ENCODE peak calls at places on chromosomes 13 and 19, in ten cellular contexts. One of them, this sample, is unnamed.

GRCh38 chr19:31351212-31352193 is 2.3 kb upstream of the TSHZ3 start:
- DNase-seq in upper lobe of right lung: peak
- DNase-seq in pancreas: peak
- DNase-seq in ecto neural progenitor cell: peak
- DNase-seq in T-helper 9 cell: no peak
- DNase-seq in WTC11: no peak
- DNase-seq in T-helper 2 cell treated with Interferon-gamma antibody and Interleukin-4, amounts not matched to agents 5 μg/mL and 100 μg/mL, for 36 hours: no peak
- DNase-seq in left ventricle myocardium inferior: peak
- DNase-seq in foreskin fibroblast: peak
- DNase-seq in activated naive CD8-positive, alpha-beta T cell treated with anti-CD3 and anti-CD28 coated beads, Interleukin-2, amount 50 U/mL, for 24 hours: no peak
- DNase-seq in this sample: no peak

GRCh38 chr13:38409771-38410170 is 60.1 kb downstream of the UFM1 start:
- DNase-seq in upper lobe of right lung: no peak
- DNase-seq in T-helper 9 cell: no peak
- DNase-seq in left ventricle myocardium inferior: no peak
- DNase-seq in pancreas: no peak
- DNase-seq in WTC11: no peak
- DNase-seq in foreskin fibroblast: no peak
- DNase-seq in activated naive CD8-positive, alpha-beta T cell treated with anti-CD3 and anti-CD28 coated beads, Interleukin-2, amount 50 U/mL, for 24 hours: no peak
- DNase-seq in ecto neural progenitor cell: no peak
- DNase-seq in T-helper 2 cell treated with Interferon-gamma antibody and Interleukin-4, amounts not matched to agents 5 μg/mL and 100 μg/mL, for 36 hours: no peak
- DNase-seq in this sample: no peak

GRCh38 chr19:55493052-55493649 is 4.9 kb downstream of the SSC5D start:
- DNase-seq in ecto neural progenitor cell: no peak
- DNase-seq in left ventricle myocardium inferior: no peak
- DNase-seq in foreskin fibroblast: peak
- DNase-seq in pancreas: no peak
- DNase-seq in upper lobe of right lung: no peak
- DNase-seq in WTC11: no peak
- DNase-seq in T-helper 9 cell: no peak
- DNase-seq in T-helper 2 cell treated with Interferon-gamma antibody and Interleukin-4, amounts not matched to agents 5 μg/mL and 100 μg/mL, for 36 hours: no peak
- DNase-seq in activated naive CD8-positive, alpha-beta T cell treated with anti-CD3 and anti-CD28 coated beads, Interleukin-2, amount 50 U/mL, for 24 hours: no peak
- DNase-seq in this sample: no peak

GRCh38 chr13:97352815-97353214 is 81.2 kb upstream of the RAP2A start:
- DNase-seq in T-helper 2 cell treated with Interferon-gamma antibody and Interleukin-4, amounts not matched to agents 5 μg/mL and 100 μg/mL, for 36 hours: no peak
- DNase-seq in upper lobe of right lung: no peak
- DNase-seq in WTC11: no peak
- DNase-seq in ecto neural progenitor cell: no peak
- DNase-seq in left ventricle myocardium inferior: no peak
- DNase-seq in pancreas: no peak
- DNase-seq in foreskin fibroblast: peak
- DNase-seq in activated naive CD8-positive, alpha-beta T cell treated with anti-CD3 and anti-CD28 coated beads, Interleukin-2, amount 50 U/mL, for 24 hours: no peak
- DNase-seq in T-helper 9 cell: no peak
- DNase-seq in this sample: no peak

GRCh38 chr13:89066868-89067466 is 1395.8 kb downstream of the SLITRK5 start:
- DNase-seq in pancreas: peak
- DNase-seq in WTC11: peak
- DNase-seq in ecto neural progenitor cell: no peak
- DNase-seq in T-helper 2 cell treated with Interferon-gamma antibody and Interleukin-4, amounts not matched to agents 5 μg/mL and 100 μg/mL, for 36 hours: no peak
- DNase-seq in T-helper 9 cell: no peak
- DNase-seq in left ventricle myocardium inferior: no peak
- DNase-seq in foreskin fibroblast: no peak
- DNase-seq in activated naive CD8-positive, alpha-beta T cell treated with anti-CD3 and anti-CD28 coated beads, Interleukin-2, amount 50 U/mL, for 24 hours: peak
- DNase-seq in upper lobe of right lung: no peak
- DNase-seq in this sample: no peak

GRCh38 chr13:41767801-41768200 is 193.1 kb downstream of the VWA8 start:
- DNase-seq in WTC11: no peak
- DNase-seq in T-helper 9 cell: no peak
- DNase-seq in upper lobe of right lung: no peak
- DNase-seq in pancreas: no peak
- DNase-seq in ecto neural progenitor cell: no peak
- DNase-seq in T-helper 2 cell treated with Interferon-gamma antibody and Interleukin-4, amounts not matched to agents 5 μg/mL and 100 μg/mL, for 36 hours: no peak
- DNase-seq in activated naive CD8-positive, alpha-beta T cell treated with anti-CD3 and anti-CD28 coated beads, Interleukin-2, amount 50 U/mL, for 24 hours: no peak
- DNase-seq in foreskin fibroblast: peak
- DNase-seq in left ventricle myocardium inferior: no peak
- DNase-seq in this sample: no peak

GRCh38 chr19:44738603-44739585 is 9.6 kb upstream of the BCL3 start:
- DNase-seq in T-helper 2 cell treated with Interferon-gamma antibody and Interleukin-4, amounts not matched to agents 5 μg/mL and 100 μg/mL, for 36 hours: no peak
- DNase-seq in T-helper 9 cell: no peak
- DNase-seq in WTC11: no peak
- DNase-seq in left ventricle myocardium inferior: no peak
- DNase-seq in foreskin fibroblast: no peak
- DNase-seq in ecto neural progenitor cell: no peak
- DNase-seq in pancreas: peak
- DNase-seq in activated naive CD8-positive, alpha-beta T cell treated with anti-CD3 and anti-CD28 coated beads, Interleukin-2, amount 50 U/mL, for 24 hours: no peak
- DNase-seq in upper lobe of right lung: no peak
- DNase-seq in this sample: no peak

GRCh38 chr13:113643593-113643992 is 14.4 kb downstream of the ATP4B start:
- DNase-seq in foreskin fibroblast: no peak
- DNase-seq in left ventricle myocardium inferior: no peak
- DNase-seq in pancreas: no peak
- DNase-seq in T-helper 9 cell: no peak
- DNase-seq in upper lobe of right lung: no peak
- DNase-seq in activated naive CD8-positive, alpha-beta T cell treated with anti-CD3 and anti-CD28 coated beads, Interleukin-2, amount 50 U/mL, for 24 hours: no peak
- DNase-seq in WTC11: no peak
- DNase-seq in ecto neural progenitor cell: no peak
- DNase-seq in T-helper 2 cell treated with Interferon-gamma antibody and Interleukin-4, amounts not matched to agents 5 μg/mL and 100 μg/mL, for 36 hours: no peak
- DNase-seq in this sample: no peak

GRCh38 chr19:30689474-30689873 is 317.3 kb downstream of the ZNF536 start:
- DNase-seq in pancreas: no peak
- DNase-seq in ecto neural progenitor cell: no peak
- DNase-seq in foreskin fibroblast: no peak
- DNase-seq in left ventricle myocardium inferior: no peak
- DNase-seq in T-helper 9 cell: no peak
- DNase-seq in T-helper 2 cell treated with Interferon-gamma antibody and Interleukin-4, amounts not matched to agents 5 μg/mL and 100 μg/mL, for 36 hours: no peak
- DNase-seq in WTC11: no peak
- DNase-seq in upper lobe of right lung: no peak
- DNase-seq in activated naive CD8-positive, alpha-beta T cell treated with anti-CD3 and anti-CD28 coated beads, Interleukin-2, amount 50 U/mL, for 24 hours: no peak
- DNase-seq in this sample: no peak

GRCh38 chr13:63107163-63107935 is 1691.7 kb upstream of the PCDH20 start:
- DNase-seq in ecto neural progenitor cell: no peak
- DNase-seq in pancreas: no peak
- DNase-seq in upper lobe of right lung: no peak
- DNase-seq in left ventricle myocardium inferior: no peak
- DNase-seq in activated naive CD8-positive, alpha-beta T cell treated with anti-CD3 and anti-CD28 coated beads, Interleukin-2, amount 50 U/mL, for 24 hours: no peak
- DNase-seq in WTC11: no peak
- DNase-seq in T-helper 2 cell treated with Interferon-gamma antibody and Interleukin-4, amounts not matched to agents 5 μg/mL and 100 μg/mL, for 36 hours: no peak
- DNase-seq in foreskin fibroblast: no peak
- DNase-seq in T-helper 9 cell: no peak
- DNase-seq in this sample: no peak

GRCh38 chr19:17873661-17874422 is 2.1 kb downstream of the SLC5A5 start:
- DNase-seq in upper lobe of right lung: peak
- DNase-seq in WTC11: peak
- DNase-seq in T-helper 9 cell: peak
- DNase-seq in pancreas: no peak
- DNase-seq in activated naive CD8-positive, alpha-beta T cell treated with anti-CD3 and anti-CD28 coated beads, Interleukin-2, amount 50 U/mL, for 24 hours: peak
- DNase-seq in ecto neural progenitor cell: peak
- DNase-seq in left ventricle myocardium inferior: no peak
- DNase-seq in T-helper 2 cell treated with Interferon-gamma antibody and Interleukin-4, amounts not matched to agents 5 μg/mL and 100 μg/mL, for 36 hours: peak
- DNase-seq in foreskin fibroblast: peak
- DNase-seq in this sample: no peak

GRCh38 chr19:19385900-19386339 is 19.6 kb upstream of the GATAD2A start:
- DNase-seq in pancreas: no peak
- DNase-seq in foreskin fibroblast: no peak
- DNase-seq in left ventricle myocardium inferior: no peak
- DNase-seq in ecto neural progenitor cell: no peak
- DNase-seq in upper lobe of right lung: no peak
- DNase-seq in WTC11: peak
- DNase-seq in activated naive CD8-positive, alpha-beta T cell treated with anti-CD3 and anti-CD28 coated beads, Interleukin-2, amount 50 U/mL, for 24 hours: peak
- DNase-seq in T-helper 2 cell treated with Interferon-gamma antibody and Interleukin-4, amounts not matched to agents 5 μg/mL and 100 μg/mL, for 36 hours: no peak
- DNase-seq in T-helper 9 cell: peak
- DNase-seq in this sample: no peak

GRCh38 chr13:100182894-100183490 is 94.1 kb downstream of the PCCA start:
- DNase-seq in T-helper 9 cell: no peak
- DNase-seq in pancreas: no peak
- DNase-seq in foreskin fibroblast: no peak
- DNase-seq in activated naive CD8-positive, alpha-beta T cell treated with anti-CD3 and anti-CD28 coated beads, Interleukin-2, amount 50 U/mL, for 24 hours: no peak
- DNase-seq in WTC11: no peak
- DNase-seq in upper lobe of right lung: no peak
- DNase-seq in ecto neural progenitor cell: no peak
- DNase-seq in T-helper 2 cell treated with Interferon-gamma antibody and Interleukin-4, amounts not matched to agents 5 μg/mL and 100 μg/mL, for 36 hours: no peak
- DNase-seq in left ventricle myocardium inferior: no peak
- DNase-seq in this sample: no peak